ENCODE peak calls at places on chromosomes 3 and 15, in ten cellular contexts. J is uterus, X is A549, M is suprapubic skin, U is body of pancreas, L is K562, B is endothelial cell of umbilical vein, A is ovary, Q is transverse colon, S is tibial nerve. N is an unnamed sample.

GRCh38 chr15:65811835-65812234 is 19.7 kb upstream of the DENND4A start:
- DNase-seq in J (no peak), B (no peak), M (no peak), L (no peak), X (no peak), U (no peak), S (no peak), A (no peak), Q (no peak), N (no peak)

GRCh38 chr3:149567307-149567861 is 90.4 kb downstream of the WWTR1 start:
- DNase-seq in Q (no peak), B (peak), S (no peak), J (no peak), L (no peak), U (no peak), A (no peak), X (no peak), M (no peak), N (no peak)

GRCh38 chr3:107516475-107516874 is 6.3 kb upstream of the BBX start:
- DNase-seq in L (no peak), S (no peak), Q (no peak), X (no peak), A (no peak), B (no peak), M (no peak), J (no peak), U (no peak), N (no peak)

GRCh38 chr3:54874816-54875556 is 52.9 kb downstream of the LRTM1 start:
- DNase-seq in M (no peak), S (no peak), X (no peak), B (no peak), L (no peak), Q (no peak), A (no peak), U (no peak), J (no peak), N (no peak)

GRCh38 chr3:172043233-172043632 is 3.9 kb downstream of the FNDC3B start:
- DNase-seq in B (no peak), X (no peak), U (no peak), J (no peak), M (no peak), Q (no peak), S (no peak), A (no peak), L (no peak), N (no peak)

GRCh38 chr15:99097441-99098410 is 7.2 kb upstream of the SYNM start:
- DNase-seq in L (no peak), U (no peak), Q (no peak), S (no peak), J (no peak), X (no peak), M (no peak), B (no peak), A (no peak), N (no peak)

GRCh38 chr3:9036327-9037112 is 73.2 kb upstream of the RAD18 start:
- DNase-seq in Q (peak), B (no peak), A (peak), J (peak), U (peak), X (no peak), M (peak), L (no peak), S (peak), N (no peak)

GRCh38 chr3:179071161-179071568 is 444 bp downstream of the ZMAT3 start:
- DNase-seq in Q (peak), S (peak), X (peak), U (no peak), L (peak), B (peak), J (no peak), A (no peak), M (no peak), N (no peak)

GRCh38 chr15:98667521-98668179 is 19.3 kb downstream of the IGF1R start:
- DNase-seq in B (no peak), U (no peak), L (no peak), A (no peak), M (no peak), Q (no peak), X (no peak), J (no peak), S (no peak), N (no peak)

GRCh38 chr3:116242825-116243224 is 202.5 kb downstream of the LSAMP start:
- DNase-seq in U (no peak), X (no peak), L (no peak), B (no peak), S (no peak), J (no peak), A (no peak), Q (no peak), M (no peak), N (no peak)
- TF ChIP-seq POLR2A in U (no peak), X (no peak), L (no peak), B (no peak), S (no peak), J (no peak), A (no peak), Q (no peak), M (no peak), N (no peak)

DNA sequence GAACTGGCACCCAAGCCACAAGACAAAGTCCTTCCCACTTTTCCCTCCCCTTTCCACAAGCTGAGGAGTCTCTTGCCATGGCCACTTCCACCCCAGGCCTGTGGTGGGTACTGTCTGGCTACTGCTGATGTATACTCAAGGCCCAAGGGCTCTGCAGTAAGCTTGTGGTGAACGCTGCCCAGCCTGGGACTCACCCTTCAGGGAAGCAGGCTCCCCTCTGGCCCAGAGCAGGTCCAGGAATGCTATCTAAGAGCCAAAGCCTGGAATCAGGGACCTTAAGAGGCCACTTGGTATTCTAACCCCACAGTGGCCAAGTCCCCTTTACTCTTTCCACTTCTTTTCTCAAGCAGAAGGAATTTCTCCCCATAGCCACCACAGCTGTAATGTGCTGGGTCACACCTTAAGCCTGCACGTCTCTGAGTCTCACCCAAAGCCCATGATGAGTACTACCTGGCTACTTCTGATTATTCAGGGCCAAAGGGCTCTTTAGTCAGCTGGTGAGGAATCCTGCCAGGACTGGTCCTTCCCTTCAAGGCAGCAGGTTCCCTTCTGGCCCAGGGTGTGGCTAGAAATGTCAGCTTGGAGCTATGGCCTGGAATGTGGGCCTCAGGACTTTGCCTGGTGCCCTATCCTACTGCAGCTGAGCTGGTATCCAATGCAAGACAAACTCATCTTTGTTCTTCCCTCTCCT is 4.0 kb downstream of the PATL2 start:
- DNase-seq in B (no peak), M (no peak), S (no peak), U (no peak), X (no peak), L (no peak), A (no peak), Q (peak), J (no peak), N (no peak)
- TF ChIP-seq POLR2A in B (no peak), M (no peak), S (no peak), U (no peak), X (no peak), L (no peak), A (no peak), Q (peak), J (no peak), N (no peak)

GRCh38 chr3:129892857-129893615 is 475 bp downstream of the TMCC1 start:
- DNase-seq in L (peak), U (no peak), X (peak), A (peak), J (peak), Q (peak), M (peak), S (peak), B (peak), N (peak)

GRCh38 chr3:129897026-129897425 is 3.5 kb upstream of the TMCC1 start:
- DNase-seq in L (no peak), A (no peak), J (no peak), X (no peak), U (no peak), Q (no peak), M (no peak), B (no peak), S (no peak), N (no peak)

GRCh38 chr3:129892486-129892856 is 1.0 kb downstream of the TMCC1 start:
- DNase-seq in A (no peak), L (no peak), B (no peak), Q (no peak), S (no peak), U (no peak), X (no peak), M (no peak), J (no peak), N (no peak)

GRCh38 chr3:129890891-129891290 is 2.6 kb downstream of the TMCC1 start:
- DNase-seq in X (no peak), B (no peak), A (no peak), J (no peak), Q (no peak), S (no peak), L (no peak), U (no peak), M (no peak), N (no peak)

GRCh38 chr3:129893616-129894070 is at the start of gene TMCC1:
- DNase-seq in J (peak), L (peak), M (peak), B (peak), X (peak), U (peak), A (peak), Q (peak), S (peak), N (peak)
- TF ChIP-seq POLR2A in J (peak), L (peak), M (no peak), B (peak), X (peak), U (peak), A (no peak), Q (no peak), S (peak), N (peak)

DNA sequence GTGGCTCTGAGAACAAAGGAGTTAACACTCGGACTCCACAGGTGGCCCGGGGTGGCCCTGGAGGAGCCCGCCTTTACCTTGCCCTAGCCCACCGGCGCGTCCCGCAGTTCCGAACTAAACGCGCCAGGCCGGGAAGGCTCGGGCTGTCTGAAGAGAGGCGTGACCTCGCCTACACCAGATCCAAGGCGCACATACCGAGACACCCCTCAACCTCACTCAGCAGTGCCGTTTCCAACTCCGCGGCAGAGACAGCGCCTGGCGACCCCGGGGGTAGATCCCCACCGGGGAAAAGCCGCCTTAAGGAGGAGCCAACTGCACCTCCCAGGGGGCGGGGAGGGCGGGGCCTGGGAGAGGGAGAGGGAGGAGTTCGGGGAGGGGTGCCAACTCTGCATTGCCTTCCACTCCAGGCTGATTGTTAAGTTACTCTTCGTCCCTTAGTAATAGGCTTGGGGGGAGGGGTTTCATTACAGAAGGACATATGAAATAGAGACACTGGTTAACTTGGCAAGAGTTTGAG is at the start of gene DLG1:
- DNase-seq in M (peak), X (peak), U (peak), J (peak), A (peak), B (peak), L (peak), S (peak), Q (peak), N (peak)
- TF ChIP-seq POLR2A in M (peak), X (peak), U (no peak), J (peak), A (no peak), B (peak), L (peak), S (no peak), Q (peak), N (peak)

N was measured in erythroblast.